ENCODE peak calls at places on chromosomes 4 and X, in nine cellular contexts. One of them, this sample, is unnamed.

GRCh38 chr4:7761720-7762119 is 177.9 kb downstream of the AFAP1 start:
- DNase-seq in AG08396: peak; percentile 87
- DNase-seq in dermis blood vessel endothelial cell: peak; percentile 85
- DNase-seq in NCI-H526 treated with DMSO at 0.1 percent for 48 hours: peak; percentile 13
- DNase-seq in HTR-8/SVneo: peak; percentile 57
- DNase-seq in transverse colon: peak; percentile 73
- DNase-seq in stimulated activated CD4-positive, alpha-beta T cell treated with anti-CD3 and anti-CD28 coated beads, Interleukin-4, amount 100 ng/mL, for 48 hours: peak; percentile 48
- DNase-seq in substantia nigra: peak; percentile 42
- DNase-seq in KBM-7: peak; percentile 58
- DNase-seq in this sample: peak; percentile 26

GRCh38 chrX:52425710-52426245 is 57.0 kb downstream of the XAGE2 start:
- DNase-seq in AG08396: peak; percentile 12
- DNase-seq in dermis blood vessel endothelial cell: no peak
- DNase-seq in NCI-H526 treated with DMSO at 0.1 percent for 48 hours: no peak
- DNase-seq in HTR-8/SVneo: no peak
- DNase-seq in transverse colon: no peak
- DNase-seq in stimulated activated CD4-positive, alpha-beta T cell treated with anti-CD3 and anti-CD28 coated beads, Interleukin-4, amount 100 ng/mL, for 48 hours: no peak
- DNase-seq in substantia nigra: no peak
- DNase-seq in KBM-7: no peak
- DNase-seq in this sample: peak; percentile 52

GRCh38 chr4:108385076-108385475 is 216.3 kb upstream of the LEF1 start:
- DNase-seq in AG08396: no peak
- DNase-seq in dermis blood vessel endothelial cell: no peak
- DNase-seq in NCI-H526 treated with DMSO at 0.1 percent for 48 hours: no peak
- DNase-seq in HTR-8/SVneo: no peak
- DNase-seq in transverse colon: no peak
- DNase-seq in stimulated activated CD4-positive, alpha-beta T cell treated with anti-CD3 and anti-CD28 coated beads, Interleukin-4, amount 100 ng/mL, for 48 hours: no peak
- DNase-seq in substantia nigra: no peak
- DNase-seq in KBM-7: no peak
- DNase-seq in this sample: no peak

GRCh38 chr4:100086766-100087431 is 103.4 kb downstream of the DDIT4L start:
- DNase-seq in AG08396: no peak
- DNase-seq in dermis blood vessel endothelial cell: no peak
- DNase-seq in NCI-H526 treated with DMSO at 0.1 percent for 48 hours: no peak
- DNase-seq in HTR-8/SVneo: no peak
- DNase-seq in transverse colon: no peak
- DNase-seq in stimulated activated CD4-positive, alpha-beta T cell treated with anti-CD3 and anti-CD28 coated beads, Interleukin-4, amount 100 ng/mL, for 48 hours: no peak
- DNase-seq in substantia nigra: no peak
- DNase-seq in KBM-7: no peak
- DNase-seq in this sample: no peak

GRCh38 chr4:56804551-56804950 is 16.9 kb downstream of the SPINK2 start:
- DNase-seq in AG08396: no peak
- DNase-seq in dermis blood vessel endothelial cell: no peak
- DNase-seq in NCI-H526 treated with DMSO at 0.1 percent for 48 hours: no peak
- DNase-seq in HTR-8/SVneo: no peak
- DNase-seq in transverse colon: no peak
- DNase-seq in stimulated activated CD4-positive, alpha-beta T cell treated with anti-CD3 and anti-CD28 coated beads, Interleukin-4, amount 100 ng/mL, for 48 hours: no peak
- DNase-seq in substantia nigra: no peak
- DNase-seq in KBM-7: peak; percentile 90
- DNase-seq in this sample: peak; percentile 61

GRCh38 chr4:57064811-57065711 is 45.1 kb downstream of the IGFBP7 start:
- DNase-seq in AG08396: peak; percentile 48
- DNase-seq in dermis blood vessel endothelial cell: peak; percentile 75
- DNase-seq in NCI-H526 treated with DMSO at 0.1 percent for 48 hours: no peak
- DNase-seq in HTR-8/SVneo: no peak
- DNase-seq in transverse colon: peak; percentile 45
- DNase-seq in stimulated activated CD4-positive, alpha-beta T cell treated with anti-CD3 and anti-CD28 coated beads, Interleukin-4, amount 100 ng/mL, for 48 hours: no peak
- DNase-seq in substantia nigra: no peak
- DNase-seq in KBM-7: no peak
- DNase-seq in this sample: peak; percentile 76

GRCh38 chr4:186757696-186758330 is 34.2 kb upstream of the FAT1 start:
- DNase-seq in AG08396: no peak
- DNase-seq in dermis blood vessel endothelial cell: no peak
- DNase-seq in NCI-H526 treated with DMSO at 0.1 percent for 48 hours: no peak
- DNase-seq in HTR-8/SVneo: no peak
- DNase-seq in transverse colon: no peak
- DNase-seq in stimulated activated CD4-positive, alpha-beta T cell treated with anti-CD3 and anti-CD28 coated beads, Interleukin-4, amount 100 ng/mL, for 48 hours: no peak
- DNase-seq in substantia nigra: no peak
- DNase-seq in KBM-7: no peak
- DNase-seq in this sample: peak; percentile 73

GRCh38 chr4:55366621-55367020 is 20.6 kb downstream of the SRD5A3 start:
- DNase-seq in AG08396: no peak
- DNase-seq in dermis blood vessel endothelial cell: no peak
- DNase-seq in NCI-H526 treated with DMSO at 0.1 percent for 48 hours: no peak
- DNase-seq in HTR-8/SVneo: no peak
- DNase-seq in transverse colon: no peak
- DNase-seq in stimulated activated CD4-positive, alpha-beta T cell treated with anti-CD3 and anti-CD28 coated beads, Interleukin-4, amount 100 ng/mL, for 48 hours: no peak
- DNase-seq in substantia nigra: no peak
- DNase-seq in KBM-7: no peak
- DNase-seq in this sample: no peak

GRCh38 chr4:131091896-131092295 is 1995.9 kb downstream of the C4orf33 start:
- DNase-seq in AG08396: peak; percentile 1
- DNase-seq in dermis blood vessel endothelial cell: peak; percentile 30
- DNase-seq in NCI-H526 treated with DMSO at 0.1 percent for 48 hours: peak; percentile 60
- DNase-seq in HTR-8/SVneo: peak; percentile 14
- DNase-seq in transverse colon: no peak
- DNase-seq in stimulated activated CD4-positive, alpha-beta T cell treated with anti-CD3 and anti-CD28 coated beads, Interleukin-4, amount 100 ng/mL, for 48 hours: no peak
- DNase-seq in substantia nigra: no peak
- DNase-seq in KBM-7: peak; percentile 15
- DNase-seq in this sample: no peak

GRCh38 chr4:140448830-140449229 is 21.4 kb upstream of the CLGN start:
- DNase-seq in AG08396: no peak
- DNase-seq in dermis blood vessel endothelial cell: peak; percentile 27
- DNase-seq in NCI-H526 treated with DMSO at 0.1 percent for 48 hours: no peak
- DNase-seq in HTR-8/SVneo: no peak
- DNase-seq in transverse colon: no peak
- DNase-seq in stimulated activated CD4-positive, alpha-beta T cell treated with anti-CD3 and anti-CD28 coated beads, Interleukin-4, amount 100 ng/mL, for 48 hours: no peak
- DNase-seq in substantia nigra: no peak
- DNase-seq in KBM-7: no peak
- DNase-seq in this sample: no peak

GRCh38 chr4:38366451-38366850 is 297.5 kb upstream of the KLF3 start:
- DNase-seq in AG08396: no peak
- DNase-seq in dermis blood vessel endothelial cell: no peak
- DNase-seq in NCI-H526 treated with DMSO at 0.1 percent for 48 hours: no peak
- DNase-seq in HTR-8/SVneo: no peak
- DNase-seq in transverse colon: no peak
- DNase-seq in stimulated activated CD4-positive, alpha-beta T cell treated with anti-CD3 and anti-CD28 coated beads, Interleukin-4, amount 100 ng/mL, for 48 hours: no peak
- DNase-seq in substantia nigra: no peak
- DNase-seq in KBM-7: no peak
- DNase-seq in this sample: peak; percentile 49

GRCh38 chrX:87728024-87728423 is 210.4 kb downstream of the KLHL4 start:
- DNase-seq in AG08396: no peak
- DNase-seq in dermis blood vessel endothelial cell: no peak
- DNase-seq in NCI-H526 treated with DMSO at 0.1 percent for 48 hours: no peak
- DNase-seq in HTR-8/SVneo: no peak
- DNase-seq in transverse colon: no peak
- DNase-seq in stimulated activated CD4-positive, alpha-beta T cell treated with anti-CD3 and anti-CD28 coated beads, Interleukin-4, amount 100 ng/mL, for 48 hours: no peak
- DNase-seq in substantia nigra: no peak
- DNase-seq in KBM-7: no peak
- DNase-seq in this sample: no peak

GRCh38 chr4:156173937-156174336 is 220.3 kb upstream of the CTSO start:
- DNase-seq in AG08396: no peak
- DNase-seq in dermis blood vessel endothelial cell: no peak
- DNase-seq in NCI-H526 treated with DMSO at 0.1 percent for 48 hours: no peak
- DNase-seq in HTR-8/SVneo: no peak
- DNase-seq in transverse colon: no peak
- DNase-seq in stimulated activated CD4-positive, alpha-beta T cell treated with anti-CD3 and anti-CD28 coated beads, Interleukin-4, amount 100 ng/mL, for 48 hours: no peak
- DNase-seq in substantia nigra: no peak
- DNase-seq in KBM-7: no peak
- DNase-seq in this sample: no peak

GRCh38 chr4:10129196-10130185 is 12.9 kb upstream of the WDR1 start:
- DNase-seq in AG08396: no peak
- DNase-seq in dermis blood vessel endothelial cell: no peak
- DNase-seq in NCI-H526 treated with DMSO at 0.1 percent for 48 hours: no peak
- DNase-seq in HTR-8/SVneo: no peak
- DNase-seq in transverse colon: no peak
- DNase-seq in stimulated activated CD4-positive, alpha-beta T cell treated with anti-CD3 and anti-CD28 coated beads, Interleukin-4, amount 100 ng/mL, for 48 hours: no peak
- DNase-seq in substantia nigra: no peak
- DNase-seq in KBM-7: no peak
- DNase-seq in this sample: peak; percentile 58

GRCh38 chrX:151396042-151396826 is 772 bp upstream of the VMA21 start:
- DNase-seq in AG08396: peak; percentile 47
- DNase-seq in dermis blood vessel endothelial cell: peak; percentile 44
- DNase-seq in NCI-H526 treated with DMSO at 0.1 percent for 48 hours: no peak
- DNase-seq in HTR-8/SVneo: no peak
- DNase-seq in transverse colon: peak; percentile 21
- DNase-seq in stimulated activated CD4-positive, alpha-beta T cell treated with anti-CD3 and anti-CD28 coated beads, Interleukin-4, amount 100 ng/mL, for 48 hours: peak; percentile 7
- DNase-seq in substantia nigra: no peak
- DNase-seq in KBM-7: no peak
- DNase-seq in this sample: peak; percentile 64

GRCh38 chrX:23394421-23394820 is 59.8 kb downstream of the PTCHD1 start:
- DNase-seq in AG08396: no peak
- DNase-seq in dermis blood vessel endothelial cell: no peak
- DNase-seq in NCI-H526 treated with DMSO at 0.1 percent for 48 hours: no peak
- DNase-seq in HTR-8/SVneo: no peak
- DNase-seq in transverse colon: no peak
- DNase-seq in stimulated activated CD4-positive, alpha-beta T cell treated with anti-CD3 and anti-CD28 coated beads, Interleukin-4, amount 100 ng/mL, for 48 hours: no peak
- DNase-seq in substantia nigra: no peak
- DNase-seq in KBM-7: no peak
- DNase-seq in this sample: no peak

GRCh38 chr4:73867783-73868182 is 1.4 kb upstream of the CXCL1 start:
- DNase-seq in AG08396: no peak
- DNase-seq in dermis blood vessel endothelial cell: peak; percentile 43
- DNase-seq in NCI-H526 treated with DMSO at 0.1 percent for 48 hours: no peak
- DNase-seq in HTR-8/SVneo: no peak
- DNase-seq in transverse colon: peak; percentile 51
- DNase-seq in stimulated activated CD4-positive, alpha-beta T cell treated with anti-CD3 and anti-CD28 coated beads, Interleukin-4, amount 100 ng/mL, for 48 hours: no peak
- DNase-seq in substantia nigra: no peak
- DNase-seq in KBM-7: no peak
- DNase-seq in this sample: no peak

GRCh38 chrX:14963447-14964236 is 90.4 kb downstream of the MOSPD2 start:
- DNase-seq in AG08396: no peak
- DNase-seq in dermis blood vessel endothelial cell: peak; percentile 49
- DNase-seq in NCI-H526 treated with DMSO at 0.1 percent for 48 hours: no peak
- DNase-seq in HTR-8/SVneo: peak; percentile 34
- DNase-seq in transverse colon: no peak
- DNase-seq in stimulated activated CD4-positive, alpha-beta T cell treated with anti-CD3 and anti-CD28 coated beads, Interleukin-4, amount 100 ng/mL, for 48 hours: no peak
- DNase-seq in substantia nigra: no peak
- DNase-seq in KBM-7: no peak
- DNase-seq in this sample: peak; percentile 49

GRCh38 chr4:161581262-161581661 is 582.5 kb downstream of the FSTL5 start:
- DNase-seq in AG08396: no peak
- DNase-seq in dermis blood vessel endothelial cell: no peak
- DNase-seq in NCI-H526 treated with DMSO at 0.1 percent for 48 hours: no peak
- DNase-seq in HTR-8/SVneo: no peak
- DNase-seq in transverse colon: no peak
- DNase-seq in stimulated activated CD4-positive, alpha-beta T cell treated with anti-CD3 and anti-CD28 coated beads, Interleukin-4, amount 100 ng/mL, for 48 hours: no peak
- DNase-seq in substantia nigra: no peak
- DNase-seq in KBM-7: peak; percentile 68
- DNase-seq in this sample: peak; percentile 17

GRCh38 chr4:186934841-186935443 is 211.3 kb upstream of the FAT1 start:
- DNase-seq in AG08396: no peak
- DNase-seq in dermis blood vessel endothelial cell: no peak
- DNase-seq in NCI-H526 treated with DMSO at 0.1 percent for 48 hours: no peak
- DNase-seq in HTR-8/SVneo: no peak
- DNase-seq in transverse colon: no peak
- DNase-seq in stimulated activated CD4-positive, alpha-beta T cell treated with anti-CD3 and anti-CD28 coated beads, Interleukin-4, amount 100 ng/mL, for 48 hours: no peak
- DNase-seq in substantia nigra: no peak
- DNase-seq in KBM-7: no peak
- DNase-seq in this sample: peak; percentile 36

GRCh38 chrX:124346064-124346876 is at the start of gene SH2D1A:
- DNase-seq in AG08396: no peak
- DNase-seq in dermis blood vessel endothelial cell: no peak
- DNase-seq in NCI-H526 treated with DMSO at 0.1 percent for 48 hours: no peak
- DNase-seq in HTR-8/SVneo: no peak
- DNase-seq in transverse colon: no peak
- DNase-seq in stimulated activated CD4-positive, alpha-beta T cell treated with anti-CD3 and anti-CD28 coated beads, Interleukin-4, amount 100 ng/mL, for 48 hours: no peak
- DNase-seq in substantia nigra: no peak
- DNase-seq in KBM-7: no peak
- DNase-seq in this sample: no peak

GRCh38 chr4:46931981-46932380 is 22.9 kb upstream of the COX7B2 start:
- DNase-seq in AG08396: peak; percentile 50
- DNase-seq in dermis blood vessel endothelial cell: peak; percentile 62
- DNase-seq in NCI-H526 treated with DMSO at 0.1 percent for 48 hours: no peak
- DNase-seq in HTR-8/SVneo: peak; percentile 1
- DNase-seq in transverse colon: peak; percentile 10
- DNase-seq in stimulated activated CD4-positive, alpha-beta T cell treated with anti-CD3 and anti-CD28 coated beads, Interleukin-4, amount 100 ng/mL, for 48 hours: no peak
- DNase-seq in substantia nigra: peak; percentile 5
- DNase-seq in KBM-7: peak; percentile 34
- DNase-seq in this sample: peak; percentile 47

GRCh38 chrX:131792356-131792749 is 230.7 kb upstream of the STK26 start:
- DNase-seq in AG08396: peak; percentile 65
- DNase-seq in dermis blood vessel endothelial cell: no peak
- DNase-seq in NCI-H526 treated with DMSO at 0.1 percent for 48 hours: no peak
- DNase-seq in HTR-8/SVneo: no peak
- DNase-seq in transverse colon: peak; percentile 94
- DNase-seq in stimulated activated CD4-positive, alpha-beta T cell treated with anti-CD3 and anti-CD28 coated beads, Interleukin-4, amount 100 ng/mL, for 48 hours: no peak
- DNase-seq in substantia nigra: peak; percentile 80
- DNase-seq in KBM-7: no peak
- DNase-seq in this sample: peak; percentile 19